ENCODE peak calls at places on chromosomes 5 and 9, in four cellular contexts. C is astrocyte of the cerebellum, H is brain microvascular endothelial cell, Q is H1. X is an unnamed sample.

GRCh38 chr5:159403906-159404641 is 73.8 kb upstream of the IL12B start:
- DNase-seq in C (no peak), H (no peak), Q (peak), X (no peak)

GRCh38 chr5:61683926-61684325 is 351.9 kb downstream of the ZSWIM6 start:
- DNase-seq in C (no peak), H (no peak), Q (no peak), X (no peak)

GRCh38 chr9:112810696-112811490 is 60.3 kb downstream of the SNX30 start:
- DNase-seq in C (no peak), H (no peak), Q (no peak), X (no peak)

GRCh38 chr5:131252824-131253171 is 11.1 kb upstream of the CDC42SE2 start:
- DNase-seq in C (no peak), H (no peak), Q (no peak), X (no peak)

GRCh38 chr5:124643306-124643705 is 103.1 kb downstream of the ZNF608 start:
- DNase-seq in C (no peak), H (no peak), Q (no peak), X (no peak)

GRCh38 chr9:26856413-26857032 is 36.1 kb downstream of the CAAP1 start:
- DNase-seq in C (peak), H (peak), Q (no peak), X (peak)

GRCh38 chr5:17402291-17403121 is 95.5 kb upstream of the TAF11L2 start:
- DNase-seq in C (no peak), H (no peak), Q (peak), X (no peak)

GRCh38 chr5:65190328-65191053 is 291.2 kb downstream of the ADAMTS6 start:
- DNase-seq in C (peak), H (peak), Q (no peak), X (peak)

GRCh38 chr9:125629451-125629850 is 77.6 kb downstream of the MAPKAP1 start:
- DNase-seq in C (no peak), H (no peak), Q (no peak), X (no peak)

GRCh38 chr5:139633295-139634027 is 14.7 kb upstream of the CXXC5 start:
- DNase-seq in C (peak), H (no peak), Q (peak), X (peak)

DNA sequence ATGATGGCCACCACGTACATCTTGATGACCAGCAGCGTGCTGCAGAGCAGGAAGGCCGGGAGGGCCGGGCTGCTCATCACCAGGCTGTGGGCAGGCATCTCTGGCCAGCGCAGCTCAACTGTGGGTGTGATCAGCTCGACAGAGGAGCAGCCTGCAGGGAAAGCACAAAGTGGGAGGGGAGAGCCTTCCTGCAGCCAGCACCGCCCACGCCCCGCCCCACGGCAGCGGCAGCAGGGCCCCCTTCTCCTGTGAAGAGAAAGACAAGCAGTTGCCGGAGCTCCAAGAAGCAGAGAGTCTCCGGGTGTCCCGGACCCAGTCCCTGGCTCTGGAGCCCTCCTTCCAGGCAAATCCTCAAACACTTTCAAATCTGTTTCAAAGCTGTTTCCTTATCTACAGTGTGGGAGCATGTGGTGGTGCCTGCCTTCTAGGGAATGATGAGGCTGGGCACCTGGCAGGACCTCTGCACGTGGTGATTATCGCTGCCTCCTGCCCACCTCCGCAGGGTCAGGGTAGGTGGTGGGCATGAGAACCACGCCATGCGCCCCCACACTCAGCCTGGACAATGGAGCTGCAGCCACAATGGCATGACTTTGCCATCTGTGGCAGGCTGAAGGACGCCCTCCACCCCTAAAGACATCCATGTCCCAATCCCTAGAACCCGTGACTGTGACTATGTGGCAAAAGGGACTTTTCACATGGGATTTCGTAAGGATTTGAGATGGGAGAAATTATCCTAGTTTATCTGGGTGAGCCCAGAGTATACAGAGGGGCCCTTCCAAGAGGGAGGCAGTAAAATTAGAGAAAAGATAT is at the start of gene PTGES:
- DNase-seq in C (peak), H (peak), Q (peak), X (peak)
- H3K4me3 ChIP-seq in C (peak), H (peak), Q (no peak), X (peak)

GRCh38 chr5:165029471-165029870 is 1524.1 kb downstream of the MAT2B start:
- DNase-seq in C (no peak), H (no peak), Q (no peak), X (peak)
- TF ChIP-seq CTCF in C (peak), H (no peak), Q (peak), X (peak)

DNA sequence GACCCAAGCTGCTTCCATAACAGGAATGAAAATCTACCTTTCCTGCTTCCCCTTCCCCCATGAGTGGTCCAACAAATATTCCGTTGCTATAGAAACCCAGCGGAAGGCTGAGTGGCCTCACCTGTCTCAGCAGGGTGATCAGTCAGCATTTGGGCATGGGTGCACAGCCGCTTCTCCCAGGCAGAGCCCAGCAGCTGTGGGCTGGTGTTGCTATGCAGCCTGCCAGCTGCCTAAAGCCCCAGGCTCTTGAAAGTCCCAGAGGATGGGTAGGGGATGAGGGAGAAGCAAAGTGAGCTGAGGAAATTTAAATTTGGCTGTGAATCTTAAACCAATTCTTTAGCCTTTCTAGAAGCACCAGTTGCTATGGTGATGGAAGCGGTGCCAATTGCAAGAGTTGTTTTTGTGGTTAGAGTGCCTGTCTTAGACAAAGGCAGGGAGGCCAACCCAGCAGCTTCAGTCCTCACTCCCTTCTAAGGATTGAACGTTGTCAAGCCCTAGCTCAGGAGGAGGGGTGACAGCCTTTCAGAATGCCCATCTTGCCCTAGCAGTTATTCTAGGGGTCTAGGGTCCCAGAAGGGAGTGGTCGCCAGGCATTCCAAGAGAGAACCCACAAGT is 151.5 kb upstream of the PITX1 start:
- DNase-seq in C (peak), H (no peak), Q (no peak), X (peak)
- H3K4me3 ChIP-seq in C (no peak), H (no peak), Q (no peak), X (no peak)

DNA sequence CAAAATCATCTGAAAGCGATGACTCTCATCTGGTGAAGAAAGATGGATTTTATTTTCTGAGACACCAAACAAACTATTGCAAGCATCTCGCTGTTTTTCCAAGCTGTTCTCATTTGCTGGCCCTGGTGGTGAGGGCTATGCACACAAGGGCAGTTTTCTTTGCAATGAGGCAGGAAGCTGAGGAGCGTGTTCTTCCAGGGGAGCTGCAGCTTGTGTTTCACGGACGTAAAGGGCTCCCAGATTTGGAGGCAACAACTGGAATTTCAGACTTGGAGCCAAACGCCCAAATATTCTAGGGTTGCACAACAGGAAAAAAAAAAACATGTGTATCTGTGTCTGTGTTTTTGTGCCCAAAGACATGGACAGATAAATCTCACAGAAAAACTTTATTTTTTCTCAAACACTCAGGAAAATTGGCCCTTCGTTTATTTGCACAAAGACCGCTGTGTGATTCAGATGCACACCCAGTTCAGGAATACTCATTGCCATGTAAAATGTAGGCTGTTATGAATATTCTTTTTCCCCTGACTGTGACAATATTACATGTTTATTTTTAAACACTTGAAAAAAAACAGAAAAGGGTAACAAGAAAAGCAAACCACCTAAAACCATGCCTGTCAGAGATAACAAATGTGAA is 151.3 kb downstream of the GAS1 start:
- DNase-seq in C (peak), H (peak), Q (no peak), X (peak)
- TF ChIP-seq CTCF in C (peak), H (peak), Q (no peak), X (no peak)

GRCh38 chr5:90381213-90381929 is 28.2 kb downstream of the CETN3 start:
- DNase-seq in C (no peak), H (no peak), Q (no peak), X (no peak)

GRCh38 chr5:90384389-90384788 is 25.2 kb downstream of the CETN3 start:
- DNase-seq in C (no peak), H (no peak), Q (no peak), X (no peak)

GRCh38 chr5:90387508-90387907 is 22.0 kb downstream of the CETN3 start:
- DNase-seq in C (no peak), H (no peak), Q (no peak), X (no peak)

GRCh38 chr5:90386099-90386710 is 23.4 kb downstream of the CETN3 start:
- DNase-seq in C (peak), H (no peak), Q (no peak), X (peak)

DNA sequence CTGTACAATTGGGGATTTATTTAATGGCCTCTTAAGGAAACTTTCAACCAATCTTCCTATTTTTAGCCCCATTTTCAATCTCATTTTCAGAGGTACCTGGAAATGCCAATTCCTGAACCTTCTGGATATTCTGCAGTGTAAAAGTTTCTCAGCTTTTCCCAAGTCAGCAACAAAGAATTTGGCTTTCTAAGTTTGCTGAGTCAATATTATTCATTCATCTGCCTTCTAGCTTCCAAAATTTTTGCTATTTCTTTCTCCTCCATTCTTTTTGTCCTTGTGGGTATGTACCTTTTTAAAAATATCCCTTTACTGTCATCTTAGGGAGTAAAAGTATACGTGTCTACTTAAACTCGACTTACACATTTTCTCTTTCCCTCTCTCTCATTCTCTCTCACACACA is 25.7 kb downstream of the CETN3 start:
- DNase-seq in C (no peak), H (no peak), Q (no peak), X (no peak)
- H3K4me3 ChIP-seq in C (no peak), H (no peak), Q (no peak), X (no peak)